ENCODE peak calls at places on chromosome 5, in six cellular contexts. K is activated T-cell treated with anti-CD3 and anti-CD28 coated beads, Interleukin-2, amount 50 U/mL, for 72 hours; G is right lobe of liver; N is activated naive CD4-positive, alpha-beta T cell treated with Interleukin-2 at 50 U/mL for 16 hours; T is choroid plexus epithelial cell; C is anterior cingulate cortex. J is an unnamed sample.

GRCh38 chr5:131005963-131006684 is 158.9 kb downstream of the HINT1 start:
- DNase-seq in K (no peak), G (no peak), N (no peak), T (peak), C (no peak), J (no peak)

GRCh38 chr5:126395627-126396026 is 27.6 kb upstream of the GRAMD2B start:
- DNase-seq in K (no peak), G (no peak), N (no peak), T (no peak), C (no peak), J (no peak)

GRCh38 chr5:146047396-146047795 is 58.0 kb downstream of the PLAC8L1 start:
- DNase-seq in K (no peak), G (no peak), N (no peak), T (no peak), C (no peak), J (no peak)

GRCh38 chr5:149666212-149666852 is 63.8 kb upstream of the PPARGC1B start:
- DNase-seq in K (no peak), G (no peak), N (no peak), T (peak), C (no peak), J (no peak)

GRCh38 chr5:136006164-136006563 is 22.6 kb upstream of the TGFBI start:
- DNase-seq in K (no peak), G (no peak), N (no peak), T (peak), C (no peak), J (no peak)

GRCh38 chr5:158482201-158482600 is 617.5 kb downstream of the EBF1 start:
- DNase-seq in K (no peak), G (no peak), N (no peak), T (no peak), C (no peak), J (no peak)

GRCh38 chr5:61177716-61178115 is 15.4 kb upstream of the SMIM15 start:
- DNase-seq in K (no peak), G (no peak), N (no peak), T (no peak), C (no peak), J (no peak)

GRCh38 chr5:170265527-170265926 is 32.0 kb downstream of the LCP2 start:
- DNase-seq in K (no peak), G (no peak), N (no peak), T (peak), C (peak), J (no peak)

GRCh38 chr5:136042665-136043121 is 13.9 kb downstream of the TGFBI start:
- DNase-seq in K (no peak), G (no peak), N (no peak), T (peak), C (no peak), J (no peak)

GRCh38 chr5:160621503-160621902 is 199.8 kb downstream of the PTTG1 start:
- DNase-seq in K (no peak), G (no peak), N (no peak), T (no peak), C (no peak), J (no peak)

GRCh38 chr5:91194861-91195460 is 188.2 kb downstream of the ARRDC3 start:
- DNase-seq in K (no peak), G (no peak), N (no peak), T (no peak), C (no peak), J (peak)

GRCh38 chr5:151098185-151098813 is 17.5 kb upstream of the TNIP1 start:
- DNase-seq in K (peak), G (no peak), N (peak), T (no peak), C (no peak), J (no peak)

GRCh38 chr5:55327281-55327680 is 19.5 kb downstream of the MTREX start:
- DNase-seq in K (no peak), G (no peak), N (no peak), T (no peak), C (no peak), J (no peak)

GRCh38 chr5:132506094-132506692 is 15.6 kb upstream of the IRF1 start:
- DNase-seq in K (peak), G (no peak), N (no peak), T (peak), C (no peak), J (no peak)

GRCh38 chr5:141508808-141509611 is 20.1 kb downstream of the PCDHGC5 start:
- DNase-seq in K (peak), G (no peak), N (no peak), T (peak), C (peak), J (no peak)

GRCh38 chr5:157596449-157596848 is 20.9 kb upstream of the ADAM19 start:
- DNase-seq in K (peak), G (no peak), N (peak), T (no peak), C (no peak), J (no peak)

GRCh38 chr5:143539742-143540141 is 136.3 kb upstream of the NR3C1 start:
- DNase-seq in K (no peak), G (no peak), N (no peak), T (no peak), C (no peak), J (no peak)

GRCh38 chr5:96459313-96460109 is 26.5 kb upstream of the PCSK1 start:
- DNase-seq in K (no peak), G (no peak), N (no peak), T (no peak), C (no peak), J (peak)

GRCh38 chr5:143154495-143155375 is 248.8 kb downstream of the NR3C1 start:
- DNase-seq in K (no peak), G (no peak), N (no peak), T (no peak), C (no peak), J (no peak)

GRCh38 chr5:115033861-115034260 is 135.8 kb downstream of the TRIM36 start:
- DNase-seq in K (no peak), G (no peak), N (no peak), T (no peak), C (no peak), J (peak)

GRCh38 chr5:115986358-115986757 is 24.1 kb downstream of the LVRN start:
- DNase-seq in K (no peak), G (no peak), N (no peak), T (peak), C (no peak), J (no peak)

GRCh38 chr5:164010900-164011299 is 505.5 kb downstream of the MAT2B start:
- DNase-seq in K (no peak), G (peak), N (no peak), T (no peak), C (no peak), J (no peak)

GRCh38 chr5:154706416-154706815 is 48.8 kb upstream of the LARP1 start:
- DNase-seq in K (no peak), G (no peak), N (no peak), T (no peak), C (no peak), J (no peak)

GRCh38 chr5:138967806-138968448 is 92.8 kb upstream of the LRRTM2 start:
- DNase-seq in K (no peak), G (no peak), N (no peak), T (no peak), C (no peak), J (no peak)

GRCh38 chr5:159465604-159466003 is 135.3 kb upstream of the IL12B start:
- DNase-seq in K (no peak), G (no peak), N (no peak), T (no peak), C (no peak), J (no peak)

GRCh38 chr5:116702776-116703175 is 128.2 kb upstream of the SEMA6A start:
- DNase-seq in K (no peak), G (no peak), N (no peak), T (no peak), C (no peak), J (no peak)

GRCh38 chr5:175850165-175850845 is 21.1 kb upstream of the CPLX2 start:
- DNase-seq in K (no peak), G (no peak), N (no peak), T (no peak), C (no peak), J (no peak)

GRCh38 chr5:141513627-141514329 is 24.9 kb downstream of the PCDHGC5 start:
- DNase-seq in K (peak), G (peak), N (peak), T (peak), C (peak), J (peak)

J was measured in NCI-H146.